ENCODE peak calls at places on chromosomes 4 and X, in nine cellular contexts. C is activated naive CD4-positive, alpha-beta T cell treated with anti-CD3 and anti-CD28 coated beads for 36 hours; M is activated T-cell treated with anti-CD3 and anti-CD28 coated beads for 1 hour; V is left colon; N is A549; K is T-helper 1 cell; G is bronchial epithelial cell; S is HCEC 1CT; U is ELR. Z is an unnamed sample.

GRCh38 chr4:3047464-3048286 is 26.7 kb downstream of the HTT-AS start:
- DNase-seq in C (peak; percentile 91), S (peak; percentile 4), V (peak; percentile 77), N (peak; percentile 16), U (peak; percentile 61), K (peak; percentile 60), G (peak; percentile 42), M (peak; percentile 52), Z (peak; percentile 62)

GRCh38 chrX:143296521-143296920 is 220.8 kb downstream of the SPANXN3 start:
- DNase-seq in U (no peak), V (no peak), K (no peak), C (no peak), S (no peak), M (no peak), N (no peak), G (no peak), Z (no peak)

GRCh38 chr4:107279729-107280128 is 243.6 kb upstream of the DKK2 start:
- DNase-seq in K (no peak), S (peak; percentile 61), C (no peak), U (peak; percentile 78), V (no peak), M (no peak), N (no peak), G (peak; percentile 79), Z (no peak)

GRCh38 chr4:113646456-113646809 is 115.1 kb downstream of the CAMK2D start:
- DNase-seq in U (peak; percentile 35), N (peak; percentile 26), C (no peak), G (peak; percentile 71), M (no peak), S (peak; percentile 2), V (peak; percentile 77), K (no peak), Z (peak; percentile 39)

GRCh38 chr4:75924309-75924708 is 16.5 kb downstream of the NAAA start:
- DNase-seq in M (no peak), S (no peak), V (no peak), C (no peak), U (no peak), N (no peak), G (no peak), K (no peak), Z (no peak)

GRCh38 chr4:64105903-64106302 is 303.3 kb downstream of the TECRL start:
- DNase-seq in G (no peak), V (no peak), S (no peak), U (no peak), C (no peak), K (no peak), M (no peak), N (no peak), Z (no peak)

GRCh38 chr4:8473920-8474590 is 33.5 kb downstream of the TRMT44 start:
- DNase-seq in V (no peak), M (no peak), S (no peak), C (no peak), K (no peak), G (no peak), U (no peak), N (no peak), Z (no peak)

GRCh38 chr4:924107-925096 is 7.7 kb downstream of the GAK start:
- DNase-seq in U (peak; percentile 54), G (peak; percentile 37), M (no peak), V (no peak), C (peak; percentile 65), N (no peak), S (no peak), K (no peak), Z (no peak)

GRCh38 chrX:25130619-25131018 is 114.9 kb upstream of the ARX start:
- DNase-seq in G (no peak), U (no peak), C (no peak), S (no peak), M (no peak), V (no peak), N (no peak), K (no peak), Z (no peak)

GRCh38 chr4:144179152-144179739 is 38.7 kb upstream of the GYPA start:
- DNase-seq in S (no peak), C (peak; percentile 6), M (no peak), G (peak; percentile 72), V (no peak), U (no peak), N (no peak), K (no peak), Z (no peak)

GRCh38 chr4:6892190-6892908 is 17.3 kb upstream of the TBC1D14 start:
- DNase-seq in V (peak; percentile 72), C (peak; percentile 55), M (no peak), G (no peak), K (no peak), S (no peak), U (peak; percentile 57), N (peak; percentile 58), Z (no peak)

GRCh38 chr4:182880387-182881356 is 36.5 kb downstream of the DCTD start:
- DNase-seq in V (peak; percentile 38), N (no peak), K (no peak), C (no peak), U (no peak), G (no peak), M (no peak), S (no peak), Z (no peak)

GRCh38 chrX:17535229-17535628 is 160.2 kb downstream of the NHS start:
- DNase-seq in K (peak; percentile 22), N (no peak), G (no peak), C (peak; percentile 73), M (no peak), U (peak; percentile 40), S (peak; percentile 13), V (no peak), Z (no peak)

GRCh38 chr4:24666316-24666715 is 82.0 kb upstream of the DHX15 start:
- DNase-seq in M (no peak), S (no peak), N (no peak), V (no peak), G (no peak), C (no peak), U (no peak), K (no peak), Z (no peak)

GRCh38 chr4:7375427-7375826 is 59.3 kb downstream of the PSAPL1 start:
- DNase-seq in N (no peak), V (no peak), C (no peak), K (no peak), U (no peak), S (no peak), G (no peak), M (no peak), Z (no peak)

GRCh38 chrX:1323315-1323714 is 13.3 kb upstream of the IL3RA start:
- DNase-seq in V (peak; percentile 54), M (peak; percentile 35), S (no peak), G (no peak), U (peak; percentile 13), K (peak; percentile 34), C (peak; percentile 83), N (peak; percentile 76), Z (peak; percentile 60)

GRCh38 chr4:164252286-164252685 is 501.6 kb upstream of the SMIM31 start:
- DNase-seq in M (no peak), U (peak; percentile 1), K (no peak), N (no peak), G (peak; percentile 23), S (no peak), V (no peak), C (no peak), Z (no peak)

GRCh38 chr4:63493265-63493664 is 916.0 kb downstream of the TECRL start:
- DNase-seq in N (no peak), M (no peak), C (no peak), G (no peak), V (no peak), U (no peak), K (no peak), S (no peak), Z (no peak)

Z was measured in LoVo.